ENCODE peak calls at places on chromosomes 4 and X, in five cellular contexts. I is mammary epithelial cell, W is stomach, Q is heart left ventricle, X is psoas muscle. T is an unnamed sample. For H3K27me3 and H3K36me3, the result is how much of the 10 kb centered on the place peaks cover.

GRCh38 chr4:77358315-77358928 is 201.4 kb downstream of the CCNG2 start:
- DNase-seq in I (peak), X (no peak), Q (peak), W (no peak), T (peak)

GRCh38 chr4:186759990-186760389 is 36.3 kb upstream of the FAT1 start:
- DNase-seq in I (no peak), X (no peak), W (no peak), Q (no peak), T (peak)

GRCh38 chr4:139950568-139950967 is 203.4 kb downstream of the MAML3 start:
- DNase-seq in W (no peak), X (no peak), I (peak), Q (no peak), T (no peak)

GRCh38 chr4:28792917-28793597 is 1927.1 kb upstream of the PCDH7 start:
- DNase-seq in X (no peak), W (no peak), Q (peak), I (no peak), T (no peak)

GRCh38 chr4:184526228-184526627 is 51.9 kb upstream of the IRF2 start:
- DNase-seq in Q (no peak), I (no peak), W (no peak), X (no peak), T (no peak)

GRCh38 chr4:41538887-41539498 is 1.0 kb downstream of the LIMCH1 start:
- DNase-seq in Q (peak), X (peak), I (peak), W (no peak), T (no peak)

GRCh38 chrX:10597871-10598270 is 22.5 kb downstream of the MID1 start:
- DNase-seq in X (no peak), I (no peak), Q (no peak), W (no peak), T (peak)

GRCh38 chr4:184506527-184507121 is 32.3 kb upstream of the IRF2 start:
- DNase-seq in W (no peak), Q (no peak), I (no peak), X (no peak), T (peak)

GRCh38 chr4:2259036-2259540 is 2.8 kb downstream of the MXD4 start:
- DNase-seq in Q (peak), I (no peak), W (peak), X (peak), T (no peak)

GRCh38 chrX:63250253-63250868 is 100.8 kb downstream of the SPIN4 start:
- DNase-seq in W (peak), Q (peak), X (no peak), I (peak), T (peak)

GRCh38 chr4:147617841-147618421 is 734 bp downstream of the TMEM184C start:
- DNase-seq in I (no peak), X (no peak), W (no peak), Q (no peak), T (no peak)
- H3K4me3 ChIP-seq in I (peak), X (peak), W (peak), Q (peak), T (peak)

GRCh38 chr4:3771932-3772495 is 5.8 kb downstream of the ADRA2C start:
- DNase-seq in I (no peak), W (no peak), Q (no peak), X (no peak), T (no peak)
- H3K27me3 ChIP-seq in I (under half), W (under half), Q (half or more), X (under half), T (under half)

GRCh38 chr4:6618386-6619115 is 21.9 kb upstream of the MRFAP1 start:
- DNase-seq in X (no peak), W (no peak), Q (no peak), I (no peak), T (peak)
- H3K36me3 ChIP-seq in X (under half), W (half or more), Q (under half), I (under half), T (under half)

DNA sequence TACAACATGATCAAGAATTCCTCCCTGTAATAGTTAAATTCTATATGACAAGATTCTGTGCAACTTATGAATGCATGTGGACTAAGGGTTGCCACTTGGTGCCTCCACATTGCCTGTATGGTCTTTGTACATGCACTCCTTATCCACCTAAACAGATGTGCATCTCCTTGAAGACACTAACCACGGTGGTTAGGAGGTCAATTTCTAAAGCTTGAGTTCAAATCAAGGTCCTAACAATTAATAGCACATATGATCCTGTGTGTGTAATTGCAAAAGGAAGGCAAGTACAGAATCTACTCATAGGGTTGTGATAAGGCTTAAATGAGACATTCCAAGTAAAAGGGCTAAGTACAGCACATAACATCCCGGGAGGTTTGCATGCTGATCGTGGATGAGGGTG is 1.5 kb upstream of the IL21 start:
- DNase-seq in Q (no peak), W (no peak), I (no peak), X (no peak), T (no peak)
- H3K4me3 ChIP-seq in Q (no peak), W (no peak), I (no peak), X (no peak), T (no peak)

DNA sequence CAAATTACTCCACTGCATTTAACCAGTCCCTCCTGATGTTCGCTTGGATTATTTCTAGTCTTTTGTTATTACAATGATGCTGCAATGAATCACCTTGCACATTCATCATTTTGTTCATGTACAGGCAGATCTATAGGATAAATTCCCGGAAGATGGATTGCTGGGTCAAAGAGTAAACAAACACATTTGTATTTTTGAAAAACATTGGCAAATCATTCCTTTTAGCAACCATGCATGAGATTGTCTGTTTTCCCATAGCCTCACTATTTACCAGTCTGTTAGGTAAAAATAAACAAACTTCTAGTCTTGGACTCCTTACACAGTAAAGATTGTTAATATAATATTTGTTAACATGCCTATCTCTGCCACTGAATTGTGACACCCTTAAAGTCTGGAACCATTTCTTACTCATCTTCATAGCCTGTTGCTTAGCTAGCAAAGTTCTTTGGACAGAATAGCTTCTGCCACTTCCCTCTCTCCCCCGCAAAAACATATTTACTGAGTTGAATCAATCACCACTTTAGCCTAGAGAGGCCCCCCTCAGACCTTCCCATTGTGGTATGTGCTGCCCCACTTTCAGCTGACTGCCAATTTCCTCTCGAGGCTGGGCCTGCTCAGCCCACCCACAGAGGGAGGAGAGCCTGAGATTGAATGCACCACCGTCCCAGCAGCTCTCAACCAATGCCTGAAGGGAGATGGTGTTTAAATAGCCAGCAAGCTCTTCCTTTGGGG is 108.4 kb upstream of the ATXN3L start:
- DNase-seq in W (no peak), I (peak), X (no peak), Q (no peak), T (peak)
- H3K27me3 ChIP-seq in W (under half), I (under half), X (under half), Q (under half), T (under half)

GRCh38 chrX:1389993-1390285 is 2.0 kb downstream of the SLC25A6 start:
- DNase-seq in I (no peak), X (peak), Q (no peak), W (no peak), T (no peak)

GRCh38 chrX:1388651-1389050 is 3.3 kb downstream of the SLC25A6 start:
- DNase-seq in W (peak), Q (no peak), I (no peak), X (no peak), T (no peak)

GRCh38 chrX:1390621-1391369 is 1.1 kb downstream of the SLC25A6 start:
- DNase-seq in W (peak), Q (no peak), I (no peak), X (peak), T (no peak)

GRCh38 chrX:1391370-1391706 is 575 bp downstream of the SLC25A6 start:
- DNase-seq in Q (peak), I (no peak), X (no peak), W (no peak), T (peak)

DNA sequence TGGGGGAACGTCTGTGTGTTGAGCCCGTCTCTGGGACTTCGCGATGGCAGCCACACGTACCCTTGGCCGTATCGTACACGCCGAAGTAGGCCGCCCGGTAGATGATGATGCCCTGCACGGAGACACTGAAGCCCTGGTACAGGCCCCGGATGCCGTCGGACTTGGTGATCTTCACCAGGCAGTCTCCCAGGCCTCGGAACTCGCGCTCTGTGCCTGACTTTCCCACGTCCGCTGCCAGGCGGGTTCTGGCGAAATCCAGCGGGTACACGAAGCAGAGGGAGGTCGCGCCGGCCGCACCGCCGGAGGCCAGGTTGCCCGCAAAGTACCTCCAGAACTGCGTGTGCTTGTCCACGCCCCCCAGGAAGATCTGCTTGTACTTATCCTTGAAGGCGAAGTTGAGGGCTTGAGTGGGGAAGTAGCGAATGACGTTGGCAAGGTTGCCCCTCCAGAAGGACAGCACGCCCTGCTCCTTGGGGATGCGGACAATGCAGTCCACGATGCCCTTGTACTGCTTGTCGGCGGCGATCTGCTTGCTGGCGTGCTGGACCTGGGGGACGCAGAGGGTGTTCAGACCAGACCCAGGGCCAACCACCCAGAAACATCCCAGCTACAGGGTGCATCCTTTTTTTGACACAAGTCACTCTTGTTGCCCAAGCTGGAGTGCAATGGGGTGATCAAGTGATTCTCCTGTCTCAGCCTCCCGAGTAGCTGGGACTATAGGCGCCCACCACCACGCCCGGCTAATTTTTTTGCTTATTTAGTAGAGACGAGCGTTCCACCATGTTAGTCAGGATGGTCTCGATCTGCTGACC is 2.5 kb downstream of the SLC25A6 start:
- DNase-seq in W (peak), I (no peak), X (peak), Q (no peak), T (no peak)
- H3K36me3 ChIP-seq in W (half or more), I (under half), X (under half), Q (half or more), T (half or more)

T was measured in H7.